ENCODE peak calls at places on chromosomes 3 and 15, in seven cellular contexts. O, G, B, H, P, Y and S are unnamed samples.

GRCh38 chr15:62895139-62895866 is 147.2 kb upstream of the TPM1 start:
- DNase-seq in O (no peak), G (no peak), B (no peak), H (peak; percentile 52), P (no peak), Y (no peak), S (no peak)

GRCh38 chr15:90620379-90621134 is 90.8 kb downstream of the CRTC3 start:
- DNase-seq in O (peak; percentile 58), G (no peak), B (peak; percentile 72), H (no peak), P (no peak), Y (no peak), S (no peak)

GRCh38 chr3:113166719-113167492 is 44.5 kb upstream of the BOC start:
- DNase-seq in O (peak; percentile 83), G (no peak), B (no peak), H (no peak), P (no peak), Y (peak; percentile 40), S (peak; percentile 17)

GRCh38 chr15:31376511-31376910 is 49.9 kb downstream of the KLF13 start:
- DNase-seq in O (no peak), G (no peak), B (no peak), H (no peak), P (no peak), Y (no peak), S (no peak)

GRCh38 chr3:11612515-11613184 is 31.1 kb downstream of the VGLL4 start:
- DNase-seq in O (no peak), G (no peak), B (no peak), H (no peak), P (no peak), Y (no peak), S (no peak)

GRCh38 chr15:71116942-71117341 is 1.7 kb downstream of the THSD4 start:
- DNase-seq in O (no peak), G (no peak), B (no peak), H (no peak), P (no peak), Y (no peak), S (no peak)

GRCh38 chr15:30791239-30791638 is 112.5 kb upstream of the FAN1 start:
- DNase-seq in O (no peak), G (no peak), B (peak; percentile 25), H (peak; percentile 4), P (no peak), Y (peak; percentile 77), S (no peak)

GRCh38 chr3:40363681-40364080 is 23.3 kb upstream of the ENTPD3 start:
- DNase-seq in O (no peak), G (no peak), B (no peak), H (no peak), P (no peak), Y (no peak), S (no peak)

GRCh38 chr3:65793495-65794200 is 245.1 kb downstream of the MAGI1 start:
- DNase-seq in O (no peak), G (no peak), B (no peak), H (no peak), P (no peak), Y (no peak), S (no peak)

GRCh38 chr15:82646250-82647044 is 716 bp downstream of the CPEB1 start:
- DNase-seq in O (no peak), G (no peak), B (no peak), H (no peak), P (no peak), Y (peak; percentile 85), S (no peak)

DNA sequence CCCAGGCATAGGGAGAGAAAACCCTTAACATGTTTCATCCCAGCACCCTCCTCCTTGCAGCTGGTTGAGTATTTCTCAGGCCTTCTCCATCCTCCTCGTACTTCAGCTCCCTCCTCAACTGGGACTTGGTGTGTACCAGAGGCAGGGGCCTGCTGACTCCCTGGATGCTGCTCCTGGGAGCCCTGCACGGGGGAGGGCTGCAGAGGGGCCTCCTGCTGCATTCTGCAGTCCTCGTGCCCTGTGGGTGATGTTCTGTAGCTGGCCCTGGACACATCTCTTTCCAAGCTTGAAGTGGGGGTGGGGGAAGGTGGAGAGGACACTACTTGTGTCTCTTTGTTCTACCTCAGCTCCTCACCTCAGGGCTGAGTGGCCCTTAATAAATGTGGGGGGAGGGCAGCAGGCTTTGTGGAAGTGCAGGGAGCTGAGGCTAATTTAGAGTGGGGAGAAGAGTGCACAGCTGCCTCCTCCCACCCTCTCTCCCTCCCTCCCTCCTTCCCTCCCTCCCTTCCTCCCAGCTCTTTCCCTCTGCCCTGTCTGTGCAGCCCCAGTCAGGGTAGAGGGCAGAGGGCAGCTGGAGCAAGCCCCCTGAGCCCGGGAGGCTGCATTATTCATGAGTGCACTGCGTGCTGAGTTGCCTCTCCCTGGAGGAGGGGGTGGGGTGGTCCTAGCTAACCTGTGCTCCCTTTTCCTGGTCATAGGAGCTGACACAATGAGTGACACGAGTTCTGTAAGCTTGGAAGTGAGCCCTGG is 3.7 kb upstream of the GRM2 start:
- DNase-seq in O (no peak), G (no peak), B (no peak), H (no peak), P (no peak), Y (peak; percentile 32), S (no peak)
- H3K27ac ChIP-seq in O (no peak overlapping the region), G (no peak overlapping the region), B (no peak overlapping the region), H (no peak overlapping the region), P (peak overlapping the region; percentile 52), Y (no peak overlapping the region), S (no peak overlapping the region)

DNA sequence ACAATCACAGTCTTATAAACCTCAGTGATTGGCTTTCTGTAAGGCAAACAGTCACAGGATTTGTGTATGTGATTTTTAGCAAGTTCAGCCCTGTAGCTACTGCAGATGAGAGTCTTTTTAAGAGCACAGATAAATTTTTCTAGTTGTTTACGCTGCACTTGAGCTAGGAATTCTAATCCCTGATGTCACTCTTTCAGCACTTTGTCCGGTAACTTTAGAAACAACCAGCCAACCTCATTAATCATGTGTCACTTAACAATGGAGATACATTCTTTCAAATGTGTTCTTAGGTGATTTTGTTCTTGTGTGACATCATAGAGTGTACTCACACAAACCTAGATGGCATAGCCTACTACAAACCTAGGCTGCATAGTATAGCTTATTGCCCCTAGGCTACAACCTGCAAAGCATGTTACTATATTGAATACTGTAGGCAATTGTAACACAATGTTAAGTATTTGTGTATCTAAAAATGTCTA is 36.8 kb upstream of the GOLGA6L2 start:
- DNase-seq in O (no peak), G (no peak), B (no peak), H (peak; percentile 31), P (no peak), Y (no peak), S (no peak)
- H3K27ac ChIP-seq in O (no peak overlapping the region), G (no peak overlapping the region), B (no peak overlapping the region), H (peak overlapping the region; percentile 82), P (no peak overlapping the region), Y (no peak overlapping the region), S (no peak overlapping the region)

DNA sequence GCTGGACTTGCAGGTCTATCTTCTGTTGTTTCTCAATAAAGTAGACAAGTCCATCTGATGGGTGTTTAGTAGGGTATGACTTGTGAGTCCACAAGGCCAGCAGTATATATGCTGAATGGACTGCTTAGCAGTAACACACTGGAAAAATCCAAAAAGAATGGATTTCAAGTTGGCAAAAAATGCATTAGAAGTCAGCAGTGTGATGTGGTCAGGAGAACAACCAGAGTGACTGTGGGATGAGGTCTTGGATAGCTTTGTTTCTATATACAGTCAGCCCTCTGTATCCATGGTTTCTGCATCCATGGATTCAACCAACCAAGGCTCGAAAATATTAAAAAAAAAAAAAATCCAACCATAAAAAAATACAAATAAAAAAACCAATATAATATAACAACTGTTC is 55.8 kb downstream of the LPP start:
- DNase-seq in O (no peak), G (no peak), B (no peak), H (no peak), P (no peak), Y (no peak), S (no peak)
- H3K27ac ChIP-seq in O (no peak overlapping the region), G (no peak overlapping the region), B (no peak overlapping the region), H (peak overlapping the region; percentile 76), P (no peak overlapping the region), Y (no peak overlapping the region), S (no peak overlapping the region)

DNA sequence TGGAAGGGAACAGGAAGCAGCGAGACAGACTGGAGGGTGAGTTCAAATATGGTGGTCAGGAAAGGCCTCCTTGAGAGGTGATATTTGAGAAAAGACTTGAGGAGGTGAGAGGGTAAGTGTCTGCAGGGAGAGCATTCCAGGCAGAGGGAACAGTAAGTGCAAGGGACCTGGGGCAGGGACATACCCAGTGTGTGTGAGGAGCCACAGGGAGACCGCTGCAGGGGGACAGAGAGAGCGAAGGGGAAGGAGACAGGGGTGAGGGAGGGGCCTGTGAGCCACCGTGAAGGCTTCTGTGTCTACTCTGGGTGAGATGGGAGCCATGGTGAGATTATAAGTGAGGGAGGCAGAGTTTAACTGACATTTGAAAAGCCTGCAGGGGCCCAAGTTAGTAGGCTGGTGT is 38.0 kb downstream of the WNT7A start:
- DNase-seq in O (no peak), G (no peak), B (no peak), H (no peak), P (no peak), Y (no peak), S (no peak)
- H3K27ac ChIP-seq in O (no peak overlapping the region), G (no peak overlapping the region), B (no peak overlapping the region), H (no peak overlapping the region), P (no peak overlapping the region), Y (no peak overlapping the region), S (no peak overlapping the region)

DNA sequence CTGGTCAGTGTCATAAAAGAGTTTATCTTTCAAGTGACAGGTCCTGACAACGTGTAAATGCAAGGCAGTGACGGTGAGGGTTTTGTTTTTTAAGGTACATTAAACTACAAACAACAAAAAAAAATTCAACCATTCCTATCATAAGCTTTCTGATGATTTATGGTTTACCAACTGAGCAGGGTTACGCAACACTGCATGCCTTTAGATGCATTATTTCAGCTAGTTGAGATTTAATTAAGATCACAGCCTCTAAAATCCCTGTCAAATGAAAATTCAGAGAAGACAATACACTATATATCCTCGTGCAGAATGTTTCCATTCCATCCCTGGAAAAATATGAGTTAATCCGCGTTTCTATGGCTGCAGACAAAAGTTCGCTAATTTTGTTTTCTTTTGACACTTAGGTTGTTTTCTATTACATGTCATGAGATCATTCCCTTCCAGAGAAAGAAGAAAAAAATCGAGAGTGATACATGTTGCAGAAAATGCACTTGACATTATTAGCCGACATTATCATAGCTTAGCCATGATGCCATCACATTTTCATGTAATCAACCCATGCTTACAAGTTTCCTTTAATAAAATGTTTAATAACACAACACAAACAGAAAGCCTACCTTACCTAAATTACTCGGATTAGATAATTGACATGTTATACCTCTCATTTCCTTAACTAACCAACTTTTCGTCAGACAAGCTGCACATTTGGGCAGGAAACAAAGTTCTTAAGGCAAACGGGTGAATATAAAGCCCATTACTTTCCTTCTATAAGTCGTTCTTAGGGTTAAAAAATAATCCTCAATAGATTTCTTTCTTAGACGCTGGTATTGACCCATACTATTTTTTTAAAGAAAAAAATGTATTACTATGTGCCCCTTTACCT is 521.2 kb downstream of the FOXP1 start:
- DNase-seq in O (no peak), G (no peak), B (no peak), H (no peak), P (no peak), Y (no peak), S (no peak)
- H3K27ac ChIP-seq in O (peak overlapping the region; percentile 93), G (peak overlapping the region; percentile 89), B (no peak overlapping the region), H (no peak overlapping the region), P (peak overlapping the region; percentile 65), Y (no peak overlapping the region), S (peak overlapping the region; percentile 6)

DNA sequence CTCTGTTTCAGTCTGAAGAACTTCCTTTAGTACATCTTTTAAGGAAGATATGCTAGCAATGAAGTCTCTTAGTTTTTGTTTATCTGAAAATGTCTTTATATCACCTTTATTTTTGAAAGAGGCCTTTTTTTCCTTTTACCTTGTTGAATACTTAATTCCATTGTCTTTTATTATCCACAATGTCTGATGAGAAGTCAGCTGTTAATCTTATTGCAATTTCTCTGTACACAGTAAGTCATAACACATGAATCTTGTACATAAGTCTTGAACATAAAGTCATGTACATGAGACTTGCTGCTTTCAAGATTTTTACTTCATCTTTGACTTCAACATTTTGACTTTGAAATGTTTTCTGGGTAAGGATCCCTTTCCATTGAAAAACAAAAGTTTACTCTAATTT is 424.3 kb upstream of the ATP10A start:
- DNase-seq in O (no peak), G (no peak), B (peak; percentile 2), H (no peak), P (no peak), Y (no peak), S (no peak)
- H3K27ac ChIP-seq in O (no peak overlapping the region), G (no peak overlapping the region), B (no peak overlapping the region), H (no peak overlapping the region), P (no peak overlapping the region), Y (no peak overlapping the region), S (no peak overlapping the region)